ENCODE peak calls at places on chromosomes 4 and X, in ten cellular contexts. One of them, this sample, is unnamed.

GRCh38 chr4:52838729-52839722 is 23.1 kb upstream of the RASL11B start:
- DNase-seq in neural progenitor cell: no peak
- DNase-seq in neuronal stem cell: no peak
- DNase-seq in H9: no peak
- DNase-seq in fibroblast of lung: no peak
- DNase-seq in PC-3: no peak
- DNase-seq in IMR-90: no peak
- DNase-seq in SK-N-SH: no peak
- DNase-seq in GM23248: no peak
- DNase-seq in adipocyte: no peak
- DNase-seq in this sample: no peak

GRCh38 chr4:58163172-58163571 is 1053.0 kb upstream of the IGFBP7 start:
- DNase-seq in GM23248: no peak
- DNase-seq in SK-N-SH: no peak
- DNase-seq in fibroblast of lung: no peak
- DNase-seq in neuronal stem cell: no peak
- DNase-seq in H9: no peak
- DNase-seq in adipocyte: no peak
- DNase-seq in IMR-90: no peak
- DNase-seq in neural progenitor cell: peak; percentile 9
- DNase-seq in PC-3: no peak
- DNase-seq in this sample: no peak

GRCh38 chr4:38753021-38753806 is 29.6 kb downstream of the TLR10 start:
- DNase-seq in neuronal stem cell: peak; percentile 90
- DNase-seq in GM23248: peak; percentile 98
- DNase-seq in fibroblast of lung: peak; percentile 99
- DNase-seq in neural progenitor cell: peak; percentile 97
- DNase-seq in adipocyte: peak; percentile 98
- DNase-seq in H9: peak; percentile 97
- DNase-seq in SK-N-SH: peak; percentile 19
- DNase-seq in IMR-90: peak; percentile 99
- DNase-seq in PC-3: no peak
- DNase-seq in this sample: no peak

GRCh38 chr4:153156263-153156662 is 48.0 kb upstream of the TRIM2 start:
- DNase-seq in IMR-90: no peak
- DNase-seq in neural progenitor cell: peak; percentile 58
- DNase-seq in H9: no peak
- DNase-seq in neuronal stem cell: no peak
- DNase-seq in adipocyte: no peak
- DNase-seq in fibroblast of lung: no peak
- DNase-seq in SK-N-SH: no peak
- DNase-seq in GM23248: peak; percentile 10
- DNase-seq in PC-3: no peak
- DNase-seq in this sample: no peak

GRCh38 chr4:52904421-52904820 is 42.3 kb downstream of the RASL11B start:
- DNase-seq in adipocyte: no peak
- DNase-seq in SK-N-SH: no peak
- DNase-seq in PC-3: no peak
- DNase-seq in neural progenitor cell: no peak
- DNase-seq in fibroblast of lung: no peak
- DNase-seq in IMR-90: peak; percentile 66
- DNase-seq in H9: no peak
- DNase-seq in neuronal stem cell: no peak
- DNase-seq in GM23248: peak; percentile 38
- DNase-seq in this sample: no peak

GRCh38 chr4:65007841-65008439 is 598.7 kb upstream of the TECRL start:
- DNase-seq in adipocyte: peak; percentile 77
- DNase-seq in SK-N-SH: peak; percentile 8
- DNase-seq in GM23248: peak; percentile 55
- DNase-seq in H9: no peak
- DNase-seq in fibroblast of lung: no peak
- DNase-seq in PC-3: peak; percentile 86
- DNase-seq in IMR-90: no peak
- DNase-seq in neuronal stem cell: peak; percentile 24
- DNase-seq in neural progenitor cell: peak; percentile 73
- DNase-seq in this sample: peak; percentile 45

GRCh38 chr4:3233391-3234071 is 15.4 kb upstream of the MSANTD1 start:
- DNase-seq in GM23248: peak; percentile 38
- DNase-seq in SK-N-SH: no peak
- DNase-seq in PC-3: no peak
- DNase-seq in H9: no peak
- DNase-seq in adipocyte: peak; percentile 7
- DNase-seq in neuronal stem cell: no peak
- DNase-seq in IMR-90: peak; percentile 46
- DNase-seq in fibroblast of lung: peak; percentile 24
- DNase-seq in neural progenitor cell: no peak
- DNase-seq in this sample: no peak

GRCh38 chrX:39725928-39726619 is 371.7 kb downstream of the BCOR start:
- DNase-seq in SK-N-SH: peak; percentile 24
- DNase-seq in H9: no peak
- DNase-seq in adipocyte: peak; percentile 74
- DNase-seq in fibroblast of lung: peak; percentile 71
- DNase-seq in IMR-90: peak; percentile 80
- DNase-seq in PC-3: peak; percentile 35
- DNase-seq in neuronal stem cell: no peak
- DNase-seq in neural progenitor cell: no peak
- DNase-seq in GM23248: peak; percentile 85
- DNase-seq in this sample: peak; percentile 80

GRCh38 chrX:56313308-56313707 is 81.2 kb downstream of the KLF8 start:
- DNase-seq in adipocyte: no peak
- DNase-seq in PC-3: no peak
- DNase-seq in fibroblast of lung: no peak
- DNase-seq in neural progenitor cell: no peak
- DNase-seq in neuronal stem cell: no peak
- DNase-seq in SK-N-SH: no peak
- DNase-seq in H9: no peak
- DNase-seq in IMR-90: no peak
- DNase-seq in GM23248: no peak
- DNase-seq in this sample: no peak

GRCh38 chr4:183057255-183057654 is 41.8 kb upstream of the WWC2 start:
- DNase-seq in neuronal stem cell: no peak
- DNase-seq in GM23248: no peak
- DNase-seq in neural progenitor cell: no peak
- DNase-seq in SK-N-SH: no peak
- DNase-seq in H9: no peak
- DNase-seq in fibroblast of lung: no peak
- DNase-seq in adipocyte: no peak
- DNase-seq in IMR-90: no peak
- DNase-seq in PC-3: no peak
- DNase-seq in this sample: no peak

GRCh38 chrX:41922694-41923171 is 621 bp downstream of the CASK start:
- DNase-seq in SK-N-SH: peak; percentile 63
- DNase-seq in GM23248: peak; percentile 48
- DNase-seq in neuronal stem cell: no peak
- DNase-seq in neural progenitor cell: peak; percentile 61
- DNase-seq in fibroblast of lung: peak; percentile 10
- DNase-seq in PC-3: peak; percentile 3
- DNase-seq in IMR-90: no peak
- DNase-seq in adipocyte: peak; percentile 47
- DNase-seq in H9: peak; percentile 42
- DNase-seq in this sample: no peak

GRCh38 chr4:137378393-137379290 is 153.7 kb downstream of the PCDH18 start:
- DNase-seq in GM23248: peak; percentile 57
- DNase-seq in PC-3: no peak
- DNase-seq in IMR-90: no peak
- DNase-seq in adipocyte: no peak
- DNase-seq in neuronal stem cell: no peak
- DNase-seq in fibroblast of lung: no peak
- DNase-seq in neural progenitor cell: no peak
- DNase-seq in H9: no peak
- DNase-seq in SK-N-SH: no peak
- DNase-seq in this sample: no peak
- H3K9ac ChIP-seq in GM23248: no peak overlapping the region
- H3K9ac ChIP-seq in PC-3: no peak overlapping the region
- H3K9ac ChIP-seq in IMR-90: no peak overlapping the region
- H3K9ac ChIP-seq in adipocyte: no peak overlapping the region
- H3K9ac ChIP-seq in neuronal stem cell: no peak overlapping the region
- H3K9ac ChIP-seq in fibroblast of lung: no peak overlapping the region
- H3K9ac ChIP-seq in neural progenitor cell: no peak overlapping the region
- H3K9ac ChIP-seq in H9: no peak overlapping the region
- H3K9ac ChIP-seq in SK-N-SH: no peak overlapping the region
- H3K9ac ChIP-seq in this sample: no peak overlapping the region

DNA sequence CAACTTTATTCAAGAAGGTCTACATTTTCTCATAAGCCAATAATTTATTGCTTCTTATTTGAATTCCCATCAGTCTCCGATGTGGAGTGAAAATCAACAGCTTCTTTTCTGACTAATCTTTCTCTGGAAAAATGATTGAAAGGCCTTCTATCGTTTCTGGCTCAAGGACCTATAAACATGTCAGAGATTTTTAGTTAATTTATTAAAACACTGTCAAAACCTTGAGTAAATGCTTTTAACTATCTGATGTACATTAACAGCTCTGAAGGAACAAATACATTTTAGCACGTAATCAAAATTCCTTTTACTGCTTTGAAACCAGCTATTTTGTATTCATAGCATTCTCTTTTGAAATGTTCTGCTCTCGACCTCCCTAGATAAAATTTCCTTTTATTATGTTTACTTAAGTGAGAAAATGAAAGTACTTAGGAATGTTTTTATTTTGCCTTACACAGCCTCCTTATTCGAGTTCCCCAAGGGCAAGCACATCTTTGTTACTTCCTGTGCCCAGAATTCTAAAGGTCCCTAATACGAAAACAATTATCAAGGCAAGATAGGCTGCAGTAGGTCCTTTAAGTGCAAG is 3.2 kb upstream of the ZFX start:
- DNase-seq in SK-N-SH: no peak
- DNase-seq in PC-3: peak; percentile 27
- DNase-seq in GM23248: no peak
- DNase-seq in neuronal stem cell: no peak
- DNase-seq in H9: no peak
- DNase-seq in neural progenitor cell: peak; percentile 37
- DNase-seq in IMR-90: peak; percentile 22
- DNase-seq in adipocyte: peak; percentile 55
- DNase-seq in fibroblast of lung: no peak
- DNase-seq in this sample: no peak
- H3K9ac ChIP-seq in SK-N-SH: peak overlapping the region; percentile 20
- H3K9ac ChIP-seq in PC-3: peak overlapping the region; percentile 45
- H3K9ac ChIP-seq in GM23248: peak overlapping the region; percentile 65
- H3K9ac ChIP-seq in neuronal stem cell: no peak overlapping the region
- H3K9ac ChIP-seq in H9: no peak overlapping the region
- H3K9ac ChIP-seq in neural progenitor cell: peak overlapping the region; percentile 3
- H3K9ac ChIP-seq in IMR-90: peak overlapping the region; percentile 58
- H3K9ac ChIP-seq in adipocyte: peak overlapping the region; percentile 98
- H3K9ac ChIP-seq in fibroblast of lung: no peak overlapping the region
- H3K9ac ChIP-seq in this sample: peak overlapping the region; percentile 70

GRCh38 chr4:7963691-7964090 is 24.0 kb upstream of the AFAP1 start:
- DNase-seq in neuronal stem cell: no peak
- DNase-seq in fibroblast of lung: no peak
- DNase-seq in PC-3: no peak
- DNase-seq in GM23248: no peak
- DNase-seq in H9: no peak
- DNase-seq in neural progenitor cell: no peak
- DNase-seq in SK-N-SH: no peak
- DNase-seq in adipocyte: no peak
- DNase-seq in IMR-90: no peak
- DNase-seq in this sample: no peak

GRCh38 chr4:7962609-7963508 is 23.2 kb upstream of the AFAP1 start:
- DNase-seq in neural progenitor cell: no peak
- DNase-seq in H9: no peak
- DNase-seq in SK-N-SH: no peak
- DNase-seq in PC-3: no peak
- DNase-seq in adipocyte: no peak
- DNase-seq in IMR-90: no peak
- DNase-seq in neuronal stem cell: no peak
- DNase-seq in GM23248: no peak
- DNase-seq in fibroblast of lung: no peak
- DNase-seq in this sample: no peak

GRCh38 chr4:7960017-7960789 is 20.5 kb upstream of the AFAP1 start:
- DNase-seq in SK-N-SH: no peak
- DNase-seq in H9: no peak
- DNase-seq in fibroblast of lung: no peak
- DNase-seq in neuronal stem cell: no peak
- DNase-seq in PC-3: no peak
- DNase-seq in IMR-90: no peak
- DNase-seq in neural progenitor cell: no peak
- DNase-seq in GM23248: peak; percentile 91
- DNase-seq in adipocyte: no peak
- DNase-seq in this sample: no peak

GRCh38 chr4:7959066-7959465 is 19.4 kb upstream of the AFAP1 start:
- DNase-seq in fibroblast of lung: no peak
- DNase-seq in GM23248: no peak
- DNase-seq in SK-N-SH: no peak
- DNase-seq in IMR-90: no peak
- DNase-seq in neural progenitor cell: no peak
- DNase-seq in H9: no peak
- DNase-seq in neuronal stem cell: no peak
- DNase-seq in PC-3: no peak
- DNase-seq in adipocyte: no peak
- DNase-seq in this sample: no peak

DNA sequence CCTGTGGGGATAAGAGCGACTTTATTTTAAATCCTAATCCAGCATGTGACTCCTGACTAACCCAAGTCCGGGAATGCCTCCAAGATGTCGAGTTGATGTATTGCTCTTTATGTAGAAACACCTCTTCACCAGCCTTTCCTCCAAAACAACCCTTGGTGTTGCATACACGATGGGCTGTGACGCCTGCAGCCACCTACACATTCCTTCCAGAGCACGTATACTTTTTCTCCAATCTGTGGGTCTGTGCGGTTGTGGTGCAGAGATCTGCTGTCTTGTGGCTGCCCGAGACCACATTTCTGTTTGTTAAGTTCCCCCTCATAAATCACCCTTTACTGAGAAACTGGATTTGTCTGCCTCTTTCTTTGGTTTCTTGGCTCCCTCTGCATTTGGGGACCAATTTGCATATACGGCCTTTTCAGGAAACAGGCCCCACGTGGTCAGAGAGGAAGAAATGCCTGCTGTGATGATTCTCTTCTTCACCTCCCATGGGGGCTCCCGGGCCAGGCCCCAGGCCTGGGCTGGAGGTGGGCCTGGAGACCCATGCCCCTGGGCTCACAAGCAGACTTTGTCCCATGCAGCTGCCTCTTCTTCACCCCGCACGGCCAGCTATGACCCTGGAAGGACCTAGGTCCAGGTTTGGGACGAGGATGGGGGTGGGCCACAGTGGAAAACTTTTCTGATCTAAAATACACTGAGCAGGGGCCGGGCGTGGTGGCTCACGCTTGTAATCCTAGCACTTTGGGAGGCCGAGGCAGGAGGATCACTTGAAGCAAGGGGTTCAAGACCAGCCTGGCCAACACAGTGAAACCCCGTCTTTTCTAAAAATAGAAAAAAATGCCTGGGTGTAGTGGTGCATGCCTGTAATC is 21.4 kb upstream of the AFAP1 start:
- DNase-seq in IMR-90: peak; percentile 100
- DNase-seq in fibroblast of lung: peak; percentile 99
- DNase-seq in neural progenitor cell: no peak
- DNase-seq in adipocyte: peak; percentile 34
- DNase-seq in SK-N-SH: peak; percentile 26
- DNase-seq in H9: no peak
- DNase-seq in PC-3: peak; percentile 37
- DNase-seq in GM23248: peak; percentile 98
- DNase-seq in neuronal stem cell: no peak
- DNase-seq in this sample: no peak
- H3K9ac ChIP-seq in IMR-90: no peak overlapping the region
- H3K9ac ChIP-seq in fibroblast of lung: no peak overlapping the region
- H3K9ac ChIP-seq in neural progenitor cell: no peak overlapping the region
- H3K9ac ChIP-seq in adipocyte: peak overlapping the region; percentile 54
- H3K9ac ChIP-seq in SK-N-SH: peak overlapping the region; percentile 66
- H3K9ac ChIP-seq in H9: no peak overlapping the region
- H3K9ac ChIP-seq in PC-3: no peak overlapping the region
- H3K9ac ChIP-seq in GM23248: peak overlapping the region; percentile 68
- H3K9ac ChIP-seq in neuronal stem cell: no peak overlapping the region
- H3K9ac ChIP-seq in this sample: no peak overlapping the region

GRCh38 chr4:189600598-189601435 is 339.9 kb upstream of the FRG1 start:
- DNase-seq in neuronal stem cell: no peak
- DNase-seq in fibroblast of lung: no peak
- DNase-seq in H9: no peak
- DNase-seq in adipocyte: no peak
- DNase-seq in GM23248: no peak
- DNase-seq in SK-N-SH: peak; percentile 41
- DNase-seq in IMR-90: no peak
- DNase-seq in neural progenitor cell: no peak
- DNase-seq in PC-3: no peak
- DNase-seq in this sample: no peak
- H3K9ac ChIP-seq in neuronal stem cell: no peak overlapping the region
- H3K9ac ChIP-seq in fibroblast of lung: no peak overlapping the region
- H3K9ac ChIP-seq in H9: no peak overlapping the region
- H3K9ac ChIP-seq in adipocyte: no peak overlapping the region
- H3K9ac ChIP-seq in GM23248: no peak overlapping the region
- H3K9ac ChIP-seq in SK-N-SH: no peak overlapping the region
- H3K9ac ChIP-seq in IMR-90: no peak overlapping the region
- H3K9ac ChIP-seq in neural progenitor cell: no peak overlapping the region
- H3K9ac ChIP-seq in PC-3: no peak overlapping the region
- H3K9ac ChIP-seq in this sample: no peak overlapping the region